ENCODE peak calls at places on chromosomes 3 and 15, in six cellular contexts. H is GM23338, Y is neural progenitor cell, Q is MM.1S, G is SK-N-SH, R is OCI-LY7. U is an unnamed sample.

GRCh38 chr3:25448750-25449684 is 21.0 kb downstream of the RARB start:
- DNase-seq in H (no peak), Y (peak; percentile 69), Q (no peak), G (peak; percentile 64), R (no peak), U (peak; percentile 81)

GRCh38 chr3:52053307-52054304 is 2.8 kb downstream of the DUSP7 start:
- DNase-seq in H (no peak), Y (peak; percentile 44), Q (no peak), G (no peak), R (peak; percentile 44), U (no peak)

GRCh38 chr15:64092864-64093626 is 593 bp downstream of the CIAO2A start:
- DNase-seq in H (peak; percentile 76), Y (peak; percentile 61), Q (peak; percentile 80), G (peak; percentile 57), R (peak; percentile 79), U (peak; percentile 61)

GRCh38 chr3:194281766-194282165 is 69.4 kb downstream of the CPN2 start:
- DNase-seq in H (no peak), Y (no peak), Q (no peak), G (no peak), R (no peak), U (no peak)

GRCh38 chr3:12143949-12144504 is 14.7 kb downstream of the TIMP4 start:
- DNase-seq in H (no peak), Y (no peak), Q (no peak), G (no peak), R (no peak), U (peak; percentile 53)

GRCh38 chr3:190003730-190004129 is 117.0 kb downstream of the P3H2 start:
- DNase-seq in H (no peak), Y (no peak), Q (no peak), G (no peak), R (no peak), U (no peak)

GRCh38 chr3:74787008-74787407 is 172.5 kb upstream of the CNTN3 start:
- DNase-seq in H (peak; percentile 54), Y (peak; percentile 76), Q (no peak), G (peak; percentile 2), R (no peak), U (peak; percentile 3)

GRCh38 chr3:15645740-15646490 is 44.4 kb downstream of the BTD start:
- DNase-seq in H (no peak), Y (no peak), Q (no peak), G (peak; percentile 70), R (no peak), U (peak; percentile 68)

GRCh38 chr3:147298511-147298982 is 107.8 kb downstream of the ZIC4 start:
- DNase-seq in H (peak; percentile 57), Y (no peak), Q (no peak), G (no peak), R (no peak), U (peak; percentile 61)

GRCh38 chr3:45486926-45487325 is 98.5 kb downstream of the LARS2 start:
- DNase-seq in H (no peak), Y (no peak), Q (no peak), G (no peak), R (no peak), U (no peak)

GRCh38 chr3:106880206-106880605 is 497.0 kb upstream of the CCDC54 start:
- DNase-seq in H (peak; percentile 32), Y (peak; percentile 19), Q (no peak), G (no peak), R (no peak), U (no peak)

GRCh38 chr3:58386966-58387365 is 46.7 kb downstream of the PDHB start:
- DNase-seq in H (peak; percentile 30), Y (no peak), Q (no peak), G (no peak), R (no peak), U (peak; percentile 62)

GRCh38 chr15:79632457-79632856 is 200.3 kb downstream of the MINAR1 start:
- DNase-seq in H (no peak), Y (no peak), Q (no peak), G (no peak), R (no peak), U (no peak)

GRCh38 chr3:128485283-128486156 is 7.5 kb downstream of the GATA2 start:
- DNase-seq in H (no peak), Y (no peak), Q (no peak), G (no peak), R (no peak), U (no peak)

GRCh38 chr15:31079519-31079918 is 22.0 kb downstream of the TRPM1 start:
- DNase-seq in H (peak; percentile 71), Y (no peak), Q (no peak), G (no peak), R (no peak), U (no peak)

GRCh38 chr3:124510290-124510689 is 220.0 kb upstream of the UMPS start:
- DNase-seq in H (no peak), Y (no peak), Q (no peak), G (no peak), R (no peak), U (no peak)

GRCh38 chr3:29329986-29330514 is 49.2 kb downstream of the RBMS3 start:
- DNase-seq in H (no peak), Y (no peak), Q (no peak), G (no peak), R (no peak), U (no peak)

GRCh38 chr15:64636101-64636500 is 139.3 kb downstream of the RBPMS2 start:
- DNase-seq in H (no peak), Y (no peak), Q (no peak), G (no peak), R (no peak), U (no peak)

GRCh38 chr15:60854858-60855568 is 374.1 kb downstream of the RORA start:
- DNase-seq in H (no peak), Y (no peak), Q (no peak), G (no peak), R (no peak), U (peak; percentile 12)

GRCh38 chr15:27454281-27455060 is 483.5 kb downstream of the GABRG3 start:
- DNase-seq in H (no peak), Y (no peak), Q (no peak), G (no peak), R (no peak), U (peak; percentile 24)

GRCh38 chr3:167740961-167741587 is 5.6 kb downstream of the SERPINI1 start:
- DNase-seq in H (peak; percentile 75), Y (peak; percentile 56), Q (peak; percentile 68), G (peak; percentile 51), R (peak; percentile 74), U (peak; percentile 58)

GRCh38 chr3:8964436-8965370 is 1.4 kb upstream of the RAD18 start:
- DNase-seq in H (peak; percentile 65), Y (no peak), Q (no peak), G (no peak), R (no peak), U (peak; percentile 44)

GRCh38 chr15:28459279-28459678 is 73.5 kb downstream of the GOLGA8G start:
- DNase-seq in H (no peak), Y (peak; percentile 0), Q (no peak), G (peak; percentile 33), R (no peak), U (peak; percentile 1)

GRCh38 chr3:21913791-21914190 is 162.8 kb upstream of the ZNF385D start:
- DNase-seq in H (no peak), Y (no peak), Q (no peak), G (no peak), R (no peak), U (no peak)

GRCh38 chr3:45701167-45701867 is 12.1 kb downstream of the SACM1L start:
- DNase-seq in H (peak; percentile 95), Y (peak; percentile 73), Q (no peak), G (no peak), R (no peak), U (no peak)

DNA sequence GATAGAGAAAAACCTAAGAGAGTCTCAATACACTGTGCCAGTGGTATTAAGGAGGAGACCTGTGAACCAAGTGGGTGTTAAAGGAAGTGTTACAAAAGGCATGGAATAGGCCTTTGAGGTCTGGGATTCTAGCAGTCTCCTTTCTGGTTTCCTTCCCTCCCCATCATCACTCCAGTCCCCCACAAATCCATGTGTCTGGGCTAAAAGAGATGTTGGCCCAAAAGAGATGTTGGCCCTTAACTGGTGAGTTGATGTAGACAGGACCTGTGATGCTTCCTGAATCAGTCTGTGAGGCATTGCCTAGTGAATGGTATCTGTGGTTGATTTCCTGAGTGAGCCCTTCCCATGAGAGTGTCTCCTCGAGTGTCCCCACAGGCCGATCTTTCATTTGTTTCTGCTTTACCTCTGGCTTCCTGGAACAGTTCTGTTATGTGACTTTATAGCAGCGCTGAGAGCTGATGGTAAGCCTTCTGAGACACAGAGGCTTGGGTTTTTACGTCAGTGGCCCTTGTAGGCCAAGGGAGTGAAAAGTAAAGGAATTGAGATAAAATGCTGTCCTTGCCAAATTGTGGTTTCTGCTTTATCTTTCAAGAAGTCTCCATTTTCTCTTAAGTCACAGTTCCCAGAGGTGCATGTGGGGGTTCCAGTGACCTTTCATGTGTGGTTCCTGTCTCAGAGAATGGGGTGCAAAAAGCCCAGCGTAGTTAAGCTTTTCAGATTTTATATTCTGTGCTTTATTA is 87.8 kb downstream of the KLHL25 start:
- DNase-seq in H (no peak), Y (no peak), Q (peak; percentile 87), G (no peak), R (peak; percentile 67), U (peak; percentile 43)
- TF ChIP-seq EZH2phosphoT487 in H (no peak), Y (no peak), Q (no peak), G (no peak), R (no peak), U (no peak)

DNA sequence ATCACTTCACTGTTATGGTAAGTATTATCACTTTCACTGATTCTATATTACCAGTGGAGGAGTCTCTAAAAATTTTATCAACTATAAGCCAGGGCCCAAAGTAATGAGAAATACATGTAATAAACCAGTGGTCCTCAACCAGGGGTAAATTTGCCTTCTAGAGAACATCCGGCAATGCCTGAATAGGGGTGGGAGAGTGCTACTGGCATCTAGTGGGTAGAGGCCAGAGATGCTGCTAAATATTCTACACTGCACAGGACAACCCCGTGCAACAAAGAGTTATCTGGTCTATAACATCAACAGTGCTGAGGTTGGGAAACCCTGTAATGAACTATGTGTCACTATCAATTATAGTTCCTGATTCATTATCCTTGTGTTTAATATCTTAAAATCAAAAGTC is 2.2 kb downstream of the LYSMD2 start:
- DNase-seq in H (no peak), Y (no peak), Q (no peak), G (peak; percentile 33), R (peak; percentile 37), U (no peak)
- TF ChIP-seq CTCF in H (peak; percentile 33), Y (peak; percentile 10), Q (peak; percentile 5), G (peak; percentile 32), R (peak; percentile 76), U (no peak)

GRCh38 chr3:113223831-113224240 is 12.5 kb downstream of the BOC start:
- DNase-seq in H (no peak), Y (no peak), Q (no peak), G (no peak), R (no peak), U (no peak)
- TF ChIP-seq EZH2phosphoT487 in H (no peak), Y (no peak), Q (no peak), G (no peak), R (no peak), U (no peak)

DNA sequence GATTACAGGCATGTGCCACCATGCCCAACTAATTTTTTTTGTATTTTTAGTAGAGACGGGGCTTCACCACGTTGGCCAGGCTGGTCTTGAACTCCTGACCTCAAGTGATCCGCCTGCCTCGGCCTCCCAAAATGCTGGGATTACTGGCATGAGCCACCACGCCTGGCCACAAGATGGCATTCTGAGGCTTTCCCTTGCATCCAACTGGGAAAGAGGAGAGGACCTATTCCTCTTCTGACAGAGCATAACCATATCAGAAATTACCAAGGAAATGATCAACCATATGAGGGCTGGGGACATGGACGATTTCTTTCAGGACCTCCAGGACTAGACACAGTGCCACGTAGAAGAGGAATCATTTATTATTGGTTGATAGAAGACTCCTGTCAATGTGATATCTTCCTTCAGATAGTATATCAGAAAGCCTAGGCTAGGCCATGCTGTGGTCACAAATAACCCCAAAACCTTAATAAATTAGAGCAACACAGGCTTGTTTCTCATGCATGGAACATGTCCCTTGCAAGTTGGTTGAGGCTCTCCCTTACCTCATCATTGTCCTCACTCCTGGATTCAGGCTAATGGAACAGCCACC is 372.3 kb upstream of the IL12A start:
- DNase-seq in H (peak; percentile 61), Y (peak; percentile 40), Q (no peak), G (no peak), R (no peak), U (peak; percentile 48)
- TF ChIP-seq CTCF in H (peak; percentile 89), Y (peak; percentile 72), Q (no peak), G (peak; percentile 76), R (no peak), U (peak; percentile 74)

U was measured in hepatocyte.